ENCODE peak calls at places on chromosomes 16 and 17, in six cellular contexts. B is transverse colon, A is left ventricle myocardium inferior, H is heart left ventricle, U is SK-N-MC, K is Panc1. X is an unnamed sample.

GRCh38 chr17:3935825-3936355 is 19.6 kb upstream of the P2RX1 start:
- DNase-seq in H (no peak), K (no peak), B (no peak), A (no peak), U (no peak), X (no peak)

GRCh38 chr17:2421315-2422147 is 20.7 kb upstream of the MNT start:
- DNase-seq in K (no peak), B (no peak), H (no peak), A (no peak), U (no peak), X (no peak)

GRCh38 chr17:48752399-48753288 is 24.1 kb upstream of the HOXB13 start:
- DNase-seq in B (no peak), A (no peak), H (no peak), U (no peak), K (no peak), X (no peak)

GRCh38 chr17:83089322-83090156 is 10.1 kb downstream of the METRNL start:
- DNase-seq in K (no peak), H (no peak), B (peak; percentile 78), U (no peak), A (no peak), X (peak; percentile 92)

GRCh38 chr17:48544356-48545021 is 420 bp downstream of the HOXB2 start:
- DNase-seq in H (peak; percentile 88), U (no peak), B (peak; percentile 81), A (peak; percentile 85), K (no peak), X (peak; percentile 84)

GRCh38 chr17:69779378-69780214 is 295.4 kb upstream of the KCNJ16 start:
- DNase-seq in A (no peak), H (no peak), B (no peak), K (no peak), U (no peak), X (no peak)

GRCh38 chr17:59829217-59830006 is 63.3 kb downstream of the TUBD1 start:
- DNase-seq in H (no peak), B (no peak), K (peak; percentile 97), U (peak; percentile 98), A (no peak), X (no peak)

GRCh38 chr17:556431-556995 is 158.1 kb downstream of the VPS53 start:
- DNase-seq in K (no peak), H (no peak), B (no peak), A (no peak), U (no peak), X (no peak)

GRCh38 chr17:7632492-7632894 is 2.6 kb downstream of the SHBG start:
- DNase-seq in A (no peak), U (no peak), K (no peak), B (peak; percentile 40), H (no peak), X (no peak)

GRCh38 chr16:58815188-58815888 is 81.2 kb upstream of the GOT2 start:
- DNase-seq in H (peak; percentile 21), B (no peak), K (no peak), A (no peak), U (no peak), X (no peak)

GRCh38 chr16:84517366-84517765 is 12.9 kb upstream of the MEAK7 start:
- DNase-seq in U (no peak), K (no peak), H (no peak), A (no peak), B (no peak), X (peak; percentile 21)

GRCh38 chr16:28280881-28281836 is 11.2 kb upstream of the SBK1 start:
- DNase-seq in K (no peak), U (no peak), B (no peak), A (no peak), H (no peak), X (no peak)

GRCh38 chr16:28931801-28932225 is at the start of gene CD19:
- DNase-seq in B (no peak), U (no peak), A (no peak), K (no peak), H (no peak), X (peak; percentile 75)

GRCh38 chr17:65283704-65284103 is 146.5 kb downstream of the RGS9 start:
- DNase-seq in U (no peak), B (peak; percentile 70), K (no peak), H (no peak), A (no peak), X (no peak)

GRCh38 chr17:58247511-58248363 is 9.4 kb downstream of the LPO start:
- DNase-seq in K (no peak), A (no peak), H (no peak), B (no peak), U (no peak), X (no peak)

GRCh38 chr17:34673516-34673915 is 94.1 kb downstream of the TMEM132E start:
- DNase-seq in H (no peak), B (no peak), K (no peak), A (no peak), U (no peak), X (no peak)

GRCh38 chr16:3171855-3172593 is 16.0 kb upstream of the OR1F1 start:
- DNase-seq in U (no peak), H (no peak), B (no peak), A (no peak), K (peak; percentile 93), X (no peak)

GRCh38 chr17:4004517-4005295 is 40.5 kb upstream of the ATP2A3 start:
- DNase-seq in B (peak; percentile 78), K (no peak), U (no peak), H (peak; percentile 57), A (peak; percentile 46), X (peak; percentile 85)

GRCh38 chr16:27730703-27731220 is 180.8 kb downstream of the KATNIP start:
- DNase-seq in H (no peak), K (no peak), U (no peak), B (no peak), A (no peak), X (no peak)

GRCh38 chr17:43467981-43468541 is 15.7 kb upstream of the DHX8 start:
- DNase-seq in A (no peak), K (no peak), U (no peak), B (no peak), H (no peak), X (no peak)

GRCh38 chr17:55454906-55455474 is 33.4 kb upstream of the MMD start:
- DNase-seq in A (no peak), H (no peak), K (peak; percentile 28), U (no peak), B (no peak), X (no peak)

GRCh38 chr16:64317601-64318000 is 804.3 kb downstream of the CDH11 start:
- DNase-seq in B (no peak), A (no peak), U (no peak), H (no peak), K (no peak), X (no peak)
- H3K9me3 ChIP-seq in B (no peaks in the 10 kb centered on the region), A (no peaks in the 10 kb centered on the region), U (no peaks in the 10 kb centered on the region), H (no peaks in the 10 kb centered on the region), K (no peaks in the 10 kb centered on the region), X (no peaks in the 10 kb centered on the region)

GRCh38 chr16:35208001-35208935 is 1748.9 kb downstream of the TP53TG3F start:
- DNase-seq in B (no peak), H (no peak), A (no peak), K (no peak), U (no peak), X (no peak)
- H3K9me3 ChIP-seq in B (no peaks in the 10 kb centered on the region), H (peaks cover 18% of the 10 kb centered on the region), A (no peaks in the 10 kb centered on the region), K (no peaks in the 10 kb centered on the region), U (no peaks in the 10 kb centered on the region), X (no peaks in the 10 kb centered on the region)

GRCh38 chr17:72119963-72120877 is 600 bp upstream of the SOX9 start:
- DNase-seq in H (peak; percentile 41), A (peak; percentile 50), K (no peak), B (peak; percentile 53), U (no peak), X (peak; percentile 73)
- H3K9me3 ChIP-seq in H (no peaks in the 10 kb centered on the region), A (no peaks in the 10 kb centered on the region), K (no peaks in the 10 kb centered on the region), B (no peaks in the 10 kb centered on the region), U (no peaks in the 10 kb centered on the region), X (no peaks in the 10 kb centered on the region)

GRCh38 chr16:35197656-35198055 is 1738.2 kb downstream of the TP53TG3F start:
- DNase-seq in A (no peak), H (no peak), U (no peak), K (no peak), B (no peak), X (no peak)

GRCh38 chr16:35194681-35195080 is 1735.3 kb downstream of the TP53TG3F start:
- DNase-seq in H (no peak), K (no peak), A (no peak), B (no peak), U (no peak), X (no peak)

GRCh38 chr16:35195864-35196216 is 1736.4 kb downstream of the TP53TG3F start:
- DNase-seq in H (no peak), B (no peak), U (no peak), A (no peak), K (no peak), X (no peak)

GRCh38 chr16:35195173-35195863 is 1735.9 kb downstream of the TP53TG3F start:
- DNase-seq in U (no peak), K (no peak), H (no peak), A (no peak), B (no peak), X (no peak)

DNA sequence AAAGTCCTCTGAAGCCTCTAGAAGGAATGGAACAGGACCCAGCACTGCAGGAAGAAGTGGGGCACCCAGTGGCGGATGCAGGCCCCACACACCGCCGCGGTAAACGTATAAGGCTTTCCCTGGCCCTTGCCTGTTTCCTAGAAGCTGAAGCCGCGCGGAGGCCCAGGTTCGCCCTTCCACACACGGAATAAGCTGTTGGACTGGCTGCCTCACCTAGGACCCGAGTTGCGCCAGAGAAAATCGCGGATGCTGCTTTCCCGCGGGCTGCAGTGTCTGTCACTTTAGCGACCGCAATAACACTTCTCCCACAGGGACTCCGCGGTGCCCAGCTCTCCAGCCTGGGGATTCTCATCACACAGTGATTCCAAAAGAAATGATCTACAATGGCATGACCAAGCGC is 1736.9 kb downstream of the TP53TG3F start:
- DNase-seq in H (no peak), A (no peak), B (no peak), U (no peak), K (no peak), X (no peak)
- H3K9me3 ChIP-seq in H (peaks cover 11% of the 10 kb centered on the region), A (no peaks in the 10 kb centered on the region), B (no peaks in the 10 kb centered on the region), U (no peaks in the 10 kb centered on the region), K (no peaks in the 10 kb centered on the region), X (no peaks in the 10 kb centered on the region)

X was measured in Peyer's patch.